ENCODE peak calls at places on chromosomes 5 and 9, in eight cellular contexts. One of them, this sample, is unnamed.

GRCh38 chr9:105244996-105245719 is 707 bp downstream of the SLC44A1 start:
- DNase-seq in SJSA1: peak; percentile 43
- DNase-seq in upper lobe of left lung: peak; percentile 85
- DNase-seq in heart left ventricle: peak; percentile 73
- DNase-seq in PC-3: peak; percentile 49
- DNase-seq in fibroblast of mammary gland: peak; percentile 35
- DNase-seq in dorsolateral prefrontal cortex: peak; percentile 66
- DNase-seq in AG04449: no peak
- DNase-seq in this sample: no peak

GRCh38 chr9:105693435-105694275 is 686 bp upstream of the TMEM38B start:
- DNase-seq in SJSA1: no peak
- DNase-seq in upper lobe of left lung: no peak
- DNase-seq in heart left ventricle: no peak
- DNase-seq in PC-3: peak; percentile 7
- DNase-seq in fibroblast of mammary gland: no peak
- DNase-seq in dorsolateral prefrontal cortex: no peak
- DNase-seq in AG04449: no peak
- DNase-seq in this sample: no peak

GRCh38 chr9:100277166-100277979 is 75.4 kb downstream of the TEX10 start:
- DNase-seq in SJSA1: no peak
- DNase-seq in upper lobe of left lung: no peak
- DNase-seq in heart left ventricle: no peak
- DNase-seq in PC-3: no peak
- DNase-seq in fibroblast of mammary gland: peak; percentile 91
- DNase-seq in dorsolateral prefrontal cortex: no peak
- DNase-seq in AG04449: peak; percentile 24
- DNase-seq in this sample: no peak

GRCh38 chr5:56481147-56481997 is 248.2 kb upstream of the ANKRD55 start:
- DNase-seq in SJSA1: no peak
- DNase-seq in upper lobe of left lung: peak; percentile 51
- DNase-seq in heart left ventricle: peak; percentile 83
- DNase-seq in PC-3: peak; percentile 1
- DNase-seq in fibroblast of mammary gland: peak; percentile 19
- DNase-seq in dorsolateral prefrontal cortex: peak; percentile 52
- DNase-seq in AG04449: no peak
- DNase-seq in this sample: no peak

GRCh38 chr9:3962467-3962866 is 337.4 kb downstream of the GLIS3 start:
- DNase-seq in SJSA1: no peak
- DNase-seq in upper lobe of left lung: no peak
- DNase-seq in heart left ventricle: no peak
- DNase-seq in PC-3: peak; percentile 89
- DNase-seq in fibroblast of mammary gland: peak; percentile 55
- DNase-seq in dorsolateral prefrontal cortex: no peak
- DNase-seq in AG04449: no peak
- DNase-seq in this sample: no peak

GRCh38 chr9:9790216-9790872 is 822.5 kb downstream of the PTPRD start:
- DNase-seq in SJSA1: no peak
- DNase-seq in upper lobe of left lung: no peak
- DNase-seq in heart left ventricle: no peak
- DNase-seq in PC-3: peak; percentile 44
- DNase-seq in fibroblast of mammary gland: peak; percentile 24
- DNase-seq in dorsolateral prefrontal cortex: peak; percentile 25
- DNase-seq in AG04449: no peak
- DNase-seq in this sample: no peak

GRCh38 chr9:135602789-135603481 is 36.4 kb downstream of the GLT6D1 start:
- DNase-seq in SJSA1: peak; percentile 43
- DNase-seq in upper lobe of left lung: peak; percentile 19
- DNase-seq in heart left ventricle: peak; percentile 46
- DNase-seq in PC-3: peak; percentile 56
- DNase-seq in fibroblast of mammary gland: peak; percentile 33
- DNase-seq in dorsolateral prefrontal cortex: no peak
- DNase-seq in AG04449: no peak
- DNase-seq in this sample: no peak

GRCh38 chr5:151592855-151593408 is 1.8 kb upstream of the FAT2 start:
- DNase-seq in SJSA1: no peak
- DNase-seq in upper lobe of left lung: no peak
- DNase-seq in heart left ventricle: no peak
- DNase-seq in PC-3: no peak
- DNase-seq in fibroblast of mammary gland: no peak
- DNase-seq in dorsolateral prefrontal cortex: no peak
- DNase-seq in AG04449: no peak
- DNase-seq in this sample: no peak

GRCh38 chr5:132365213-132365612 is 4.3 kb upstream of the SLC22A5 start:
- DNase-seq in SJSA1: no peak
- DNase-seq in upper lobe of left lung: no peak
- DNase-seq in heart left ventricle: no peak
- DNase-seq in PC-3: peak; percentile 74
- DNase-seq in fibroblast of mammary gland: peak; percentile 57
- DNase-seq in dorsolateral prefrontal cortex: no peak
- DNase-seq in AG04449: no peak
- DNase-seq in this sample: peak; percentile 86

GRCh38 chr5:73654171-73654811 is 28.3 kb downstream of the ARHGEF28 start:
- DNase-seq in SJSA1: peak; percentile 50
- DNase-seq in upper lobe of left lung: peak; percentile 22
- DNase-seq in heart left ventricle: no peak
- DNase-seq in PC-3: peak; percentile 43
- DNase-seq in fibroblast of mammary gland: peak; percentile 61
- DNase-seq in dorsolateral prefrontal cortex: no peak
- DNase-seq in AG04449: no peak
- DNase-seq in this sample: peak; percentile 95

GRCh38 chr5:174312270-174312617 is 266.7 kb downstream of the NSG2 start:
- DNase-seq in SJSA1: peak; percentile 40
- DNase-seq in upper lobe of left lung: no peak
- DNase-seq in heart left ventricle: no peak
- DNase-seq in PC-3: no peak
- DNase-seq in fibroblast of mammary gland: no peak
- DNase-seq in dorsolateral prefrontal cortex: no peak
- DNase-seq in AG04449: no peak
- DNase-seq in this sample: no peak

GRCh38 chr5:174312641-174313040 is 267.1 kb downstream of the NSG2 start:
- DNase-seq in SJSA1: peak; percentile 38
- DNase-seq in upper lobe of left lung: no peak
- DNase-seq in heart left ventricle: no peak
- DNase-seq in PC-3: no peak
- DNase-seq in fibroblast of mammary gland: no peak
- DNase-seq in dorsolateral prefrontal cortex: no peak
- DNase-seq in AG04449: no peak
- DNase-seq in this sample: no peak

GRCh38 chr5:174310243-174310642 is 264.7 kb downstream of the NSG2 start:
- DNase-seq in SJSA1: no peak
- DNase-seq in upper lobe of left lung: no peak
- DNase-seq in heart left ventricle: no peak
- DNase-seq in PC-3: no peak
- DNase-seq in fibroblast of mammary gland: no peak
- DNase-seq in dorsolateral prefrontal cortex: no peak
- DNase-seq in AG04449: no peak
- DNase-seq in this sample: no peak

GRCh38 chr5:174311121-174311520 is 265.6 kb downstream of the NSG2 start:
- DNase-seq in SJSA1: peak; percentile 44
- DNase-seq in upper lobe of left lung: no peak
- DNase-seq in heart left ventricle: no peak
- DNase-seq in PC-3: no peak
- DNase-seq in fibroblast of mammary gland: no peak
- DNase-seq in dorsolateral prefrontal cortex: no peak
- DNase-seq in AG04449: no peak
- DNase-seq in this sample: no peak

GRCh38 chr5:174311531-174312269 is 266.2 kb downstream of the NSG2 start:
- DNase-seq in SJSA1: peak; percentile 70
- DNase-seq in upper lobe of left lung: peak; percentile 52
- DNase-seq in heart left ventricle: peak; percentile 83
- DNase-seq in PC-3: peak; percentile 68
- DNase-seq in fibroblast of mammary gland: peak; percentile 34
- DNase-seq in dorsolateral prefrontal cortex: peak; percentile 88
- DNase-seq in AG04449: no peak
- DNase-seq in this sample: no peak
- H3K4me3 ChIP-seq in SJSA1: no peak overlapping the region
- H3K4me3 ChIP-seq in upper lobe of left lung: peak overlapping the region; percentile 48
- H3K4me3 ChIP-seq in heart left ventricle: peak overlapping the region; percentile 46
- H3K4me3 ChIP-seq in PC-3: peak overlapping the region; percentile 67
- H3K4me3 ChIP-seq in fibroblast of mammary gland: peak overlapping the region; percentile 4
- H3K4me3 ChIP-seq in dorsolateral prefrontal cortex: peak overlapping the region; percentile 47
- H3K4me3 ChIP-seq in AG04449: peak overlapping the region; percentile 49
- H3K4me3 ChIP-seq in this sample: no peak overlapping the region

GRCh38 chr5:14153932-14154646 is 10.9 kb downstream of the TRIO start:
- DNase-seq in SJSA1: peak; percentile 80
- DNase-seq in upper lobe of left lung: peak; percentile 84
- DNase-seq in heart left ventricle: peak; percentile 73
- DNase-seq in PC-3: peak; percentile 79
- DNase-seq in fibroblast of mammary gland: peak; percentile 85
- DNase-seq in dorsolateral prefrontal cortex: no peak
- DNase-seq in AG04449: no peak
- DNase-seq in this sample: no peak

GRCh38 chr5:14155075-14155474 is 11.9 kb downstream of the TRIO start:
- DNase-seq in SJSA1: no peak
- DNase-seq in upper lobe of left lung: no peak
- DNase-seq in heart left ventricle: no peak
- DNase-seq in PC-3: no peak
- DNase-seq in fibroblast of mammary gland: no peak
- DNase-seq in dorsolateral prefrontal cortex: no peak
- DNase-seq in AG04449: no peak
- DNase-seq in this sample: no peak

GRCh38 chr5:14157494-14157782 is 14.3 kb downstream of the TRIO start:
- DNase-seq in SJSA1: peak; percentile 10
- DNase-seq in upper lobe of left lung: no peak
- DNase-seq in heart left ventricle: no peak
- DNase-seq in PC-3: no peak
- DNase-seq in fibroblast of mammary gland: no peak
- DNase-seq in dorsolateral prefrontal cortex: no peak
- DNase-seq in AG04449: no peak
- DNase-seq in this sample: no peak

GRCh38 chr5:14156611-14157493 is 13.7 kb downstream of the TRIO start:
- DNase-seq in SJSA1: peak; percentile 84
- DNase-seq in upper lobe of left lung: no peak
- DNase-seq in heart left ventricle: no peak
- DNase-seq in PC-3: peak; percentile 98
- DNase-seq in fibroblast of mammary gland: peak; percentile 99
- DNase-seq in dorsolateral prefrontal cortex: no peak
- DNase-seq in AG04449: peak; percentile 96
- DNase-seq in this sample: peak; percentile 59

DNA sequence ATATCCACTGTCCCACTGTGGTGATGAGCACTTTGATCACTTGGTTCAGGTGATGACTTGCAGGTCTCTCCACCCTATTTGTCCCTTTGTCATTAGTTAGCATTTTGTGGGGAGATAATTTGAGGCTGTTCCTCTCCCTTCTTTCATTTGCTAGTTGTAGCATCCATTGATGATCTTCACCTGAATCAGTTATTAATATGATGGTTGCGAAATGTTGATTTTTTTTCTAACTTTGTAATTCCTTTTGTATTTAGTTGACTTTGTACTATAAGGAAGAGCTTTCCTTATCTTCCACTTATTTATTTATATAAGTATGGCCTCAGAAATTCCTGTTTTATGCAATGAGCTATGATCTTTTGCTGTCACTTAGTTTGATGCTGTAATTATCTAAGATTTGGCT is 12.6 kb downstream of the TRIO start:
- DNase-seq in SJSA1: no peak
- DNase-seq in upper lobe of left lung: no peak
- DNase-seq in heart left ventricle: no peak
- DNase-seq in PC-3: no peak
- DNase-seq in fibroblast of mammary gland: no peak
- DNase-seq in dorsolateral prefrontal cortex: no peak
- DNase-seq in AG04449: no peak
- DNase-seq in this sample: no peak
- H3K4me3 ChIP-seq in SJSA1: no peak overlapping the region
- H3K4me3 ChIP-seq in upper lobe of left lung: no peak overlapping the region
- H3K4me3 ChIP-seq in heart left ventricle: no peak overlapping the region
- H3K4me3 ChIP-seq in PC-3: peak overlapping the region; percentile 63
- H3K4me3 ChIP-seq in fibroblast of mammary gland: no peak overlapping the region
- H3K4me3 ChIP-seq in dorsolateral prefrontal cortex: no peak overlapping the region
- H3K4me3 ChIP-seq in AG04449: no peak overlapping the region
- H3K4me3 ChIP-seq in this sample: no peak overlapping the region

GRCh38 chr9:126479515-126479914 is 134.2 kb upstream of the LMX1B start:
- DNase-seq in SJSA1: no peak
- DNase-seq in upper lobe of left lung: no peak
- DNase-seq in heart left ventricle: no peak
- DNase-seq in PC-3: no peak
- DNase-seq in fibroblast of mammary gland: no peak
- DNase-seq in dorsolateral prefrontal cortex: no peak
- DNase-seq in AG04449: no peak
- DNase-seq in this sample: no peak

GRCh38 chr9:126481862-126482261 is 131.9 kb upstream of the LMX1B start:
- DNase-seq in SJSA1: no peak
- DNase-seq in upper lobe of left lung: no peak
- DNase-seq in heart left ventricle: no peak
- DNase-seq in PC-3: no peak
- DNase-seq in fibroblast of mammary gland: no peak
- DNase-seq in dorsolateral prefrontal cortex: no peak
- DNase-seq in AG04449: no peak
- DNase-seq in this sample: no peak

GRCh38 chr9:126483468-126484056 is 130.2 kb upstream of the LMX1B start:
- DNase-seq in SJSA1: no peak
- DNase-seq in upper lobe of left lung: no peak
- DNase-seq in heart left ventricle: no peak
- DNase-seq in PC-3: no peak
- DNase-seq in fibroblast of mammary gland: no peak
- DNase-seq in dorsolateral prefrontal cortex: no peak
- DNase-seq in AG04449: no peak
- DNase-seq in this sample: no peak

GRCh38 chr9:126480810-126481209 is 132.9 kb upstream of the LMX1B start:
- DNase-seq in SJSA1: no peak
- DNase-seq in upper lobe of left lung: no peak
- DNase-seq in heart left ventricle: no peak
- DNase-seq in PC-3: no peak
- DNase-seq in fibroblast of mammary gland: no peak
- DNase-seq in dorsolateral prefrontal cortex: no peak
- DNase-seq in AG04449: no peak
- DNase-seq in this sample: no peak

DNA sequence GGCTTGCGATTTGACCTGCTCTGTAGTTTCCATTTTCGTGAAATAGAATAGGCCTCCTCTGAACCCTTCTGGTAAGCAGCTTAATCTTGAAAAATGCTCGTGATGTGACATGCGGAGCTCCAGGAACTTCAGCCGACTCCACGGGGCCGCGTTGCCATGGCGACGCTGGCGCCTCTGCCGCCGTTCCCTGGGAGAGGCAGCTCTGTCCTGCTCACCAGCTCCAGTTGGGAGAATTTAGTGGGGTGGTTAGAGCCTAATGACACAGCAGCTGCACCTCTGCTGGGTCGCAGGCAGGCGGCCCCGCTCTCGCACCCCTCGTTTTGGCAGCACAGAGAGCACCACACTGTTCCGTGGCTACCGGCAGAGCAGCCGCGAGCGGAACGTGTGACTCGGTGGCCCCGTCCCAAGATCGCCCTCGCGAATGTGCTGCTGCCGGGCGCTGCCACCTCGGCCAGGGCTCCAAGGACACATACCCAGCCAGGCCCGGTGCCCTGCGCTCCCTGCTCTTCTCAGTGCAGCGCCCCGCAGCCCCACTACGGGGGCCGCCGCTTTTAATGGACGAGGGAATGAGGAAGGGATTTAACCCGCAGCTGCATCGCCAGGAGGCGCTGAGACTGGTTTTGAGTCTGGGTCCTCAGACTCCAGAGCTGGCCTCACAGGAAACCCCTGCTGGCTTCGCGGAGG is 131.2 kb upstream of the LMX1B start:
- DNase-seq in SJSA1: no peak
- DNase-seq in upper lobe of left lung: no peak
- DNase-seq in heart left ventricle: peak; percentile 67
- DNase-seq in PC-3: no peak
- DNase-seq in fibroblast of mammary gland: no peak
- DNase-seq in dorsolateral prefrontal cortex: peak; percentile 62
- DNase-seq in AG04449: no peak
- DNase-seq in this sample: no peak
- H3K4me3 ChIP-seq in SJSA1: no peak overlapping the region
- H3K4me3 ChIP-seq in upper lobe of left lung: peak overlapping the region; percentile 12
- H3K4me3 ChIP-seq in heart left ventricle: no peak overlapping the region
- H3K4me3 ChIP-seq in PC-3: no peak overlapping the region
- H3K4me3 ChIP-seq in fibroblast of mammary gland: no peak overlapping the region
- H3K4me3 ChIP-seq in dorsolateral prefrontal cortex: no peak overlapping the region
- H3K4me3 ChIP-seq in AG04449: no peak overlapping the region
- H3K4me3 ChIP-seq in this sample: no peak overlapping the region

GRCh38 chr9:130689937-130690700 is 3.5 kb upstream of the EXOSC2 start:
- DNase-seq in SJSA1: peak; percentile 78
- DNase-seq in upper lobe of left lung: peak; percentile 75
- DNase-seq in heart left ventricle: no peak
- DNase-seq in PC-3: peak; percentile 95
- DNase-seq in fibroblast of mammary gland: peak; percentile 98
- DNase-seq in dorsolateral prefrontal cortex: no peak
- DNase-seq in AG04449: peak; percentile 47
- DNase-seq in this sample: no peak
- H3K4me3 ChIP-seq in SJSA1: peak overlapping the region; percentile 36
- H3K4me3 ChIP-seq in upper lobe of left lung: peak overlapping the region; percentile 45
- H3K4me3 ChIP-seq in heart left ventricle: peak overlapping the region; percentile 23
- H3K4me3 ChIP-seq in PC-3: peak overlapping the region; percentile 73
- H3K4me3 ChIP-seq in fibroblast of mammary gland: peak overlapping the region; percentile 55
- H3K4me3 ChIP-seq in dorsolateral prefrontal cortex: peak overlapping the region; percentile 26
- H3K4me3 ChIP-seq in AG04449: peak overlapping the region; percentile 24
- H3K4me3 ChIP-seq in this sample: peak overlapping the region; percentile 10

This sample was measured in keratinocyte.